ENCODE peak calls at places on chromosomes 16 and 17, in four cellular contexts. K, S, U and B are unnamed samples.

GRCh38 chr17:73196500-73196899 is 3.6 kb downstream of the COG1 start:
- DNase-seq in U (no peak), S (no peak), K (peak), B (peak)

GRCh38 chr17:5825717-5826330 is 241.5 kb upstream of the NLRP1 start:
- DNase-seq in S (no peak), K (no peak), U (no peak), B (peak)

GRCh38 chr16:66728117-66728787 is 23.2 kb downstream of the DYNC1LI2 start:
- DNase-seq in U (no peak), S (peak), K (peak), B (peak)

GRCh38 chr16:85365120-85365519 is 248.0 kb upstream of the GSE1 start:
- DNase-seq in U (no peak), K (no peak), S (peak), B (peak)

GRCh38 chr16:59690216-59690615 is 956.1 kb upstream of the GOT2 start:
- DNase-seq in K (no peak), U (no peak), S (no peak), B (no peak)

GRCh38 chr17:67281053-67281452 is 36.1 kb upstream of the HELZ start:
- DNase-seq in U (no peak), K (no peak), S (no peak), B (peak)

GRCh38 chr17:70636517-70637133 is 467.3 kb downstream of the KCNJ2 start:
- DNase-seq in U (no peak), S (peak), K (peak), B (peak)

GRCh38 chr17:5769936-5770335 is 185.6 kb upstream of the NLRP1 start:
- DNase-seq in S (no peak), K (no peak), U (no peak), B (no peak)

GRCh38 chr16:60674241-60674640 is 1362.0 kb downstream of the CDH8 start:
- DNase-seq in U (no peak), K (no peak), S (peak), B (peak)

GRCh38 chr17:16215002-16215272 is 397 bp downstream of the NCOR1 start:
- DNase-seq in K (peak), U (peak), S (no peak), B (peak)

GRCh38 chr17:31392002-31392855 is 754 bp downstream of the RAB11FIP4 start:
- DNase-seq in K (no peak), S (no peak), U (peak), B (no peak)

GRCh38 chr16:29743827-29744531 is 1.8 kb downstream of the C16orf54 start:
- DNase-seq in K (no peak), U (no peak), S (no peak), B (no peak)

GRCh38 chr17:39486242-39486641 is 25.0 kb downstream of the CDK12 start:
- DNase-seq in U (no peak), S (peak), K (no peak), B (peak)

GRCh38 chr16:57107324-57107922 is 15.0 kb downstream of the CPNE2 start:
- DNase-seq in S (no peak), K (no peak), U (no peak), B (no peak)

GRCh38 chr17:42163113-42163512 is 8.3 kb upstream of the RAB5C start:
- DNase-seq in K (no peak), U (no peak), S (no peak), B (no peak)

GRCh38 chr17:75059369-75060345 is 12.6 kb downstream of the KCTD2 start:
- DNase-seq in U (peak), K (peak), S (no peak), B (peak)

GRCh38 chr16:79077391-79077790 is 523.1 kb downstream of the MAF start:
- DNase-seq in K (no peak), U (no peak), S (no peak), B (no peak)

GRCh38 chr16:13997933-13998332 is 73.2 kb upstream of the MRTFB start:
- DNase-seq in K (no peak), S (peak), U (no peak), B (no peak)

GRCh38 chr16:4103741-4104140 is 12.5 kb downstream of the ADCY9 start:
- DNase-seq in U (peak), K (no peak), S (no peak), B (no peak)